ENCODE peak calls at places on chromosome 20, in seven cellular contexts. S is esophagus muscularis mucosa; Y is D341Med; C is frontal cortex; D is B cell; X is effector CD4-positive, alpha-beta T cell; P is activated CD4-positive, CD25-positive, alpha-beta regulatory T cell. M is an unnamed sample.

GRCh38 chr20:25058797-25059486 is 1.0 kb upstream of the ACSS1 start:
- DNase-seq in P (no peak), C (no peak), Y (no peak), X (no peak), S (no peak), D (no peak), M (no peak)

GRCh38 chr20:62386383-62387218 is at the start of gene RPS21:
- DNase-seq in D (peak; percentile 95), C (peak; percentile 96), S (peak; percentile 98), X (peak; percentile 91), Y (peak; percentile 97), P (peak; percentile 91), M (peak; percentile 97)

GRCh38 chr20:36173451-36173933 is 19.0 kb downstream of the EPB41L1 start:
- DNase-seq in Y (no peak), X (no peak), P (no peak), C (peak; percentile 64), S (no peak), D (peak; percentile 36), M (no peak)

GRCh38 chr20:36571564-36572504 is 1.6 kb upstream of the TGIF2 start:
- DNase-seq in D (no peak), P (no peak), C (no peak), X (no peak), S (no peak), Y (no peak), M (no peak)

GRCh38 chr20:59817846-59818245 is 115.6 kb downstream of the SYCP2 start:
- DNase-seq in C (no peak), Y (peak; percentile 5), P (no peak), S (peak; percentile 72), D (no peak), X (no peak), M (no peak)

GRCh38 chr20:62739067-62739466 is 30.4 kb downstream of the NTSR1 start:
- DNase-seq in S (no peak), P (no peak), Y (no peak), X (no peak), D (no peak), C (no peak), M (no peak)

GRCh38 chr20:20017852-20018245 is 687 bp downstream of the NAA20 start:
- DNase-seq in S (no peak), Y (no peak), D (no peak), P (no peak), X (peak; percentile 20), C (no peak), M (no peak)

GRCh38 chr20:16438100-16438499 is 135.1 kb downstream of the KIF16B start:
- DNase-seq in S (no peak), X (no peak), C (no peak), Y (no peak), P (no peak), D (no peak), M (no peak)

GRCh38 chr20:2237059-2237458 is 58.7 kb upstream of the TGM3 start:
- DNase-seq in X (no peak), C (no peak), P (no peak), D (no peak), S (no peak), Y (no peak), M (no peak)

GRCh38 chr20:35120012-35120701 is 27.0 kb downstream of the EDEM2 start:
- DNase-seq in P (no peak), D (no peak), C (no peak), Y (no peak), S (no peak), X (no peak), M (no peak)

GRCh38 chr20:63641792-63642517 is 11.3 kb downstream of the STMN3 start:
- DNase-seq in C (peak; percentile 97), D (peak; percentile 97), P (peak; percentile 100), X (peak; percentile 94), S (peak; percentile 98), Y (peak; percentile 96), M (peak; percentile 99)

GRCh38 chr20:53409177-53409576 is 184.5 kb downstream of the ZNF217 start:
- DNase-seq in D (no peak), C (no peak), S (no peak), P (no peak), Y (no peak), X (no peak), M (no peak)

GRCh38 chr20:38217791-38218565 is 42.6 kb downstream of the KIAA1755 start:
- DNase-seq in Y (no peak), S (no peak), D (no peak), P (no peak), C (no peak), X (no peak), M (no peak)

GRCh38 chr20:1664911-1665310 is 7.3 kb upstream of the SIRPG start:
- DNase-seq in C (no peak), P (peak; percentile 11), S (peak; percentile 85), D (no peak), Y (no peak), X (peak; percentile 46), M (peak; percentile 16)

GRCh38 chr20:1600736-1601135 is 19.1 kb downstream of the SIRPB1 start:
- DNase-seq in D (no peak), X (no peak), C (no peak), P (no peak), S (no peak), Y (no peak), M (no peak)

GRCh38 chr20:35616465-35617396 is 1.1 kb downstream of the SPAG4 start:
- DNase-seq in D (peak; percentile 100), X (peak; percentile 37), P (no peak), Y (peak; percentile 63), S (no peak), C (peak; percentile 64), M (peak; percentile 56)

GRCh38 chr20:60254901-60255411 is 296.7 kb downstream of the CDH26 start:
- DNase-seq in P (no peak), S (no peak), Y (no peak), D (no peak), C (no peak), X (no peak), M (no peak)

GRCh38 chr20:56630506-56631317 is 1.6 kb downstream of the TFAP2C start:
- DNase-seq in Y (peak; percentile 66), D (no peak), P (no peak), C (no peak), X (no peak), S (no peak), M (peak; percentile 39)

GRCh38 chr20:61913423-61914225 is 152.1 kb downstream of the TAF4 start:
- DNase-seq in C (no peak), D (no peak), S (no peak), Y (no peak), P (no peak), X (no peak), M (no peak)

GRCh38 chr20:10448270-10449156 is 13.4 kb downstream of the SLX4IP start:
- DNase-seq in Y (peak; percentile 37), P (no peak), X (no peak), S (no peak), D (no peak), C (no peak), M (no peak)

GRCh38 chr20:57707849-57708693 is 1.7 kb downstream of the PMEPA1 start:
- DNase-seq in S (no peak), D (no peak), X (no peak), C (peak; percentile 47), P (no peak), Y (no peak), M (no peak)

GRCh38 chr20:57662028-57662312 is 41.7 kb upstream of the ZBP1 start:
- DNase-seq in C (no peak), P (no peak), Y (no peak), D (no peak), X (no peak), S (no peak), M (no peak)

GRCh38 chr20:64109390-64109747 is 2.0 kb upstream of the NPBWR2 start:
- DNase-seq in S (no peak), C (no peak), Y (no peak), D (peak; percentile 6), P (no peak), X (no peak), M (no peak)

GRCh38 chr20:8454137-8454712 is 322.2 kb downstream of the PLCB1 start:
- DNase-seq in C (no peak), S (no peak), X (no peak), Y (no peak), P (no peak), D (no peak), M (peak; percentile 22)

GRCh38 chr20:36035720-36036119 is 67.3 kb downstream of the CNBD2 start:
- DNase-seq in Y (no peak), C (no peak), S (no peak), D (no peak), P (no peak), X (no peak), M (no peak)

GRCh38 chr20:4488407-4489339 is 233.0 kb upstream of the PRND start:
- DNase-seq in S (no peak), C (no peak), X (no peak), D (no peak), Y (no peak), P (no peak), M (no peak)

GRCh38 chr20:58523072-58523681 is 8.0 kb upstream of the APCDD1L start:
- DNase-seq in X (no peak), D (no peak), C (no peak), S (no peak), P (no peak), Y (peak; percentile 84), M (no peak)

GRCh38 chr20:39909447-39909846 is 779.6 kb downstream of the MAFB start:
- DNase-seq in X (no peak), Y (no peak), S (no peak), P (no peak), C (peak; percentile 1), D (no peak), M (no peak)

GRCh38 chr20:63782051-63782471 is 42.5 kb downstream of the SLC2A4RG start:
- DNase-seq in X (peak; percentile 16), Y (peak; percentile 62), S (no peak), P (no peak), D (no peak), C (no peak), M (no peak)

GRCh38 chr20:41142914-41143313 is 5.6 kb downstream of the PLCG1 start:
- DNase-seq in Y (no peak), P (no peak), X (peak; percentile 36), C (no peak), D (no peak), S (no peak), M (no peak)

GRCh38 chr20:38117635-38118034 is 47.4 kb downstream of the TGM2 start:
- DNase-seq in X (no peak), P (no peak), S (peak; percentile 37), D (no peak), C (no peak), Y (no peak), M (no peak)

GRCh38 chr20:43516251-43516824 is 8.8 kb downstream of the L3MBTL1 start:
- DNase-seq in X (no peak), S (no peak), P (no peak), C (no peak), D (no peak), Y (no peak), M (no peak)

GRCh38 chr20:59804347-59804746 is 129.1 kb downstream of the SYCP2 start:
- DNase-seq in Y (peak; percentile 1), S (no peak), X (no peak), C (no peak), D (no peak), P (no peak), M (no peak)

GRCh38 chr20:1644101-1644962 is 13.2 kb downstream of the SIRPG start:
- DNase-seq in C (no peak), S (no peak), Y (peak; percentile 54), X (no peak), P (no peak), D (no peak), M (no peak)

GRCh38 chr20:25508083-25508770 is 77.1 kb downstream of the NINL start:
- DNase-seq in Y (no peak), D (no peak), C (no peak), S (no peak), X (no peak), P (no peak), M (no peak)

GRCh38 chr20:11799131-11799800 is 118.4 kb upstream of the BTBD3 start:
- DNase-seq in D (no peak), S (no peak), C (no peak), P (no peak), X (no peak), Y (no peak), M (no peak)

GRCh38 chr20:44039147-44039546 is 124.5 kb downstream of the TOX2 start:
- DNase-seq in P (no peak), S (peak; percentile 21), X (no peak), D (no peak), C (no peak), Y (no peak), M (no peak)

M was measured in GM13977.